ENCODE peak calls at places on chromosomes 7 and 10, in five cellular contexts. O is GM12878, B is NT2/D1, W is HepG2, A is H1. Y is an unnamed sample.

GRCh38 chr7:157392256-157393037 is 55.6 kb downstream of the DNAJB6 start:
- DNase-seq in O (no peak), B (no peak), W (no peak), A (no peak), Y (no peak)

GRCh38 chr7:125814030-125814535 is 884.5 kb upstream of the POT1 start:
- DNase-seq in O (no peak), B (no peak), W (no peak), A (no peak), Y (no peak)

GRCh38 chr10:683448-684071 is 5.9 kb downstream of the DIP2C start:
- DNase-seq in O (no peak), B (no peak), W (no peak), A (no peak), Y (no peak)

GRCh38 chr7:79176859-79177477 is 276.5 kb downstream of the MAGI2 start:
- DNase-seq in O (no peak), B (no peak), W (peak), A (no peak), Y (peak)

GRCh38 chr10:78755075-78755695 is 313.6 kb upstream of the ZMIZ1 start:
- DNase-seq in O (no peak), B (no peak), W (no peak), A (no peak), Y (no peak)

GRCh38 chr7:93574646-93575554 is at the start of gene CALCR:
- DNase-seq in O (no peak), B (no peak), W (no peak), A (no peak), Y (peak)

GRCh38 chr7:129884495-129884894 is 68.3 kb downstream of the UBE2H start:
- DNase-seq in O (no peak), B (no peak), W (no peak), A (no peak), Y (no peak)

GRCh38 chr10:17655567-17656146 is 11.7 kb downstream of the STAM start:
- DNase-seq in O (peak), B (no peak), W (peak), A (no peak), Y (no peak)

GRCh38 chr10:112953075-112953501 is 3.0 kb downstream of the TCF7L2 start:
- DNase-seq in O (no peak), B (no peak), W (no peak), A (no peak), Y (no peak)

GRCh38 chr10:130771491-130771890 is 540.0 kb downstream of the TCERG1L start:
- DNase-seq in O (no peak), B (no peak), W (no peak), A (no peak), Y (no peak)

GRCh38 chr10:125265579-125265955 is 105.2 kb upstream of the CTBP2 start:
- DNase-seq in O (no peak), B (no peak), W (no peak), A (no peak), Y (no peak)

GRCh38 chr10:99612167-99612831 is 7.9 kb downstream of the SLC25A28 start:
- DNase-seq in O (no peak), B (peak), W (peak), A (no peak), Y (peak)

GRCh38 chr10:24551161-24551560 is 172.5 kb downstream of the ARHGAP21 start:
- DNase-seq in O (no peak), B (no peak), W (no peak), A (no peak), Y (no peak)

GRCh38 chr10:100653957-100654834 is 91.2 kb upstream of the PAX2 start:
- DNase-seq in O (no peak), B (no peak), W (no peak), A (no peak), Y (peak)

GRCh38 chr10:87721781-87722180 is 62.1 kb downstream of the PAPSS2 start:
- DNase-seq in O (no peak), B (no peak), W (no peak), A (no peak), Y (no peak)

GRCh38 chr7:116501425-116502167 is 2.1 kb downstream of the CAV2 start:
- DNase-seq in O (no peak), B (no peak), W (no peak), A (no peak), Y (no peak)
- TF ChIP-seq SUZ12 in O (no peak), B (no peak), W (no peak), A (no peak), Y (no peak)

GRCh38 chr7:76155938-76156337 is 45.8 kb upstream of the SRRM3 start:
- DNase-seq in O (no peak), B (no peak), W (peak), A (no peak), Y (no peak)
- TF ChIP-seq SUZ12 in O (no peak), B (no peak), W (no peak), A (no peak), Y (no peak)

DNA sequence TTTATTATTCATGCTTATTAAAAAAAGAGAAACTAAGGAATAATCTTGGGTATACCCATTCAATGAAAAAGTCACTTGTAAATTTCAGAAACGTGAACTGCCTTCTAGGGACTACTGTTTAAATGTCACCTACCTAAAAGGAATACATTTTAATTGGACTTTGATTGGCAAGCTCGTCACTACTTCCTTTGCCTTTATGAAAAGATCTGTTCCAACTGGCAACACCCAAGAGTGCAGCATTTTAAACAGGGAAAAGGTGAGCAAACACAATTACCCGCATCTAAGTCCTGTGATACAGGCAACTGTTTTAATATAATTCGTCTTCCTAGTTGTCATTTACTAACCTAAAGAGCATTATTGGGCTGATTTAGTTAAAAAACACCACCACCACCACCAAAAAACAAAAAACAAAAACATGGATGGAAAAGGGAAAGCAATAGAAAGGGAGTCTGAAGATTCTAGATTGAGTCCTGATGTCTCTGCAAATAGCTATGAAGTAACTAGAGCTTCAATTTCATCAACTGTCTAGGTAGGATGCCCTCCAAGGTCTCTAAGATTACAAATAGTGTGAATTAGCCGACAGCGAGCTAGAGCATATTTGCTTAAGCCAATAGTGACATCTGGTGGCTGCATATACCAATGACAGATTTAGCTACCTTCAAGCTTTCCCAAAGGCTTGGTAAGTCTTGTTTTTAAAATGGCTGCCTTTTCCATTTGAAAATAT is 33.8 kb upstream of the ICA1 start:
- DNase-seq in O (peak), B (peak), W (peak), A (peak), Y (peak)
- TF ChIP-seq SUZ12 in O (no peak), B (no peak), W (no peak), A (no peak), Y (no peak)

DNA sequence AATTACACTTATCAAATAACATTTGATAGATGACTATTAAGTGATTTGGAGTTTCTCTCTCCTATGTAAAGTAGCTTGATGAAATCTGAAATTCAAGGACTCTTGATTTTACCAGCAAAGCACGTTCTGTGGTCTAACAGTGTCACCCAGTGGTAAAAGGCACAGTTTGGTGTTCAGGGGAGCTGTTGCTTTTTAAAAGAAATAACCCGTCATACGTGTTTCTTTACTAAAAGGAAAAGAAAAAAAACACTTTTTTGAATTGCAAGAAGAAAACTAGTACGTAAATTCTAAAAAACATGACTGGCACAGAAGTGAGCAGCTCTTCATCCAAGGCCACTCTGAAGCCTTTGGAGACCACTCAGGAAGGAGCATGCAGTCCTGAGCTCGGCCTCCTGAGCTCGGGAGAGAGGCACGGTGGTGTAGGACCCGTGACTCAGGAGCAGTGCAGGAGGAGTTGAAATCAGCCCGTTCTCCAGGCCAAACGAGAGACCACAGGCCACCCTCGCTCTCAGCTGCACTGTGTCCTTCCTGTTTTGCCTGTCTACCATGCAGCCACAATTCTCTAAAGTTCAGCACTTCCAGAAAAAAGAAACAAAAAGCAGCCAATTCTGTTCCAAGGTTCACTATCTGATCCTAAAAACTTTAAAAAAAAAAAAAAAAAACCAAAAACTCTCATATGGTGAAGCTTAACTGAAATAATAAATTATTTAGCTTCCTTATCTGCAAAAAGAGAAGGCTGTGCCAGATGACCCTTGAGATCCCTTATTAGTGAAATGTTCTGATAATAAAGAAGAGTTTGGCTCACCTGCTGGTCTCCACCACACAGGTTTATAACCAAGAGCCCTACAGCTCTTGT is 212.6 kb upstream of the FRMD4A start:
- DNase-seq in O (no peak), B (no peak), W (no peak), A (no peak), Y (no peak)
- TF ChIP-seq SUZ12 in O (no peak), B (no peak), W (no peak), A (no peak), Y (no peak)

DNA sequence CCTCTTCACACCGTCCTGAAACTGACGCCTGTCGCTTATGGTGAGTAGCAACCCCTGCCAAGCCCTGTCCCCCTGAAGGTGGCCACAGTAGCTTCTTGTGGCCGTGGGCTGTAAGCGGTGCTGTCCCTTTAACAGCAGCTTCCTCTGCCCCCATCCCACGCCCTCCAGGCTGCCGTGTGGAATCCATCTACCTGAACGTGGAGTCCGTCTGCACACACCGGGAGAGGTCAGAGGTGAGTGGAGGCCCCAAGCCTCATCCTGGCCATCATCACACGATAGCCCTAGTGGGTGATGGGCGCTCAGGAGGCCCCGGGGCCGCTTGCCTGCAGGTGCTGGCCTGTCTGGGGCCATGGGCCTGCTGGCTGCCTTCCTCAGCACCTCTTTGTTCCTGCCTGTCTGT is 21.2 kb downstream of the PFKFB3 start:
- DNase-seq in O (no peak), B (no peak), W (no peak), A (no peak), Y (no peak)
- TF ChIP-seq SUZ12 in O (no peak), B (no peak), W (no peak), A (no peak), Y (no peak)

DNA sequence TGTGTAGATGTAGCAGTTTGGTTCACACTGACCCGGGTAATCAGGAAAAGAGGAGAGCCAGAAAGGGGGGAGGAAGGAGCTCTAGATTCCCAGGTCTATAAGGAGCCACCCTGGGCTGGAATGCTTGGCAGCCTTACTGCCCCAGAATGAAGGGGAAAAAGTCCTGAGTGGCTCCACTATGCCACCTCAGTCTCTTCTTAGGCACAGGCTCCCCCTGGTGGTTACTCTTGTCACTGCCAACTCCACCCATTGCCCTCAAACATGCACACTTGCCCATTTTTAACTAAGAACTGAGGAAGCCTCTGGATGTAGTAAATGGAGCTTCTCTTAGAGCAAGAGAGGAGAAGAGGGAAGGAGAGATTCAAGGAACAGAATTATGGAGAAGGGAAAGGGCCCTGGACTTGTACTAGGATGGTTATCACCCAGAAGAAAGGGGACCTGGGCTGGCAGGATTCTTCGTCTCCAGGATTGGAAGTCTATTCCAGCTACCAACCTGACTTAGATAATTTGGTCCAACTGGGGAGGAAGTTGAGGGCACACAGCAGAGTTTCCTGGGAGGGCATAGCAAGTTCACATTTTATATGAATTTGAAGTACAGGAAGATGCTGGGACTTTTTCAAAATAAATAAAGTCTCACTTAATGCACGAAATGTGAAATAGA is 7.8 kb downstream of the HPS6 start:
- DNase-seq in O (no peak), B (peak), W (peak), A (no peak), Y (peak)
- TF ChIP-seq SUZ12 in O (no peak), B (no peak), W (no peak), A (no peak), Y (no peak)

GRCh38 chr7:95772771-95773581 is 622 bp downstream of the DYNC1I1 start:
- DNase-seq in O (no peak), B (no peak), W (no peak), A (no peak), Y (no peak)
- TF ChIP-seq SUZ12 in O (no peak), B (no peak), W (no peak), A (no peak), Y (no peak)

DNA sequence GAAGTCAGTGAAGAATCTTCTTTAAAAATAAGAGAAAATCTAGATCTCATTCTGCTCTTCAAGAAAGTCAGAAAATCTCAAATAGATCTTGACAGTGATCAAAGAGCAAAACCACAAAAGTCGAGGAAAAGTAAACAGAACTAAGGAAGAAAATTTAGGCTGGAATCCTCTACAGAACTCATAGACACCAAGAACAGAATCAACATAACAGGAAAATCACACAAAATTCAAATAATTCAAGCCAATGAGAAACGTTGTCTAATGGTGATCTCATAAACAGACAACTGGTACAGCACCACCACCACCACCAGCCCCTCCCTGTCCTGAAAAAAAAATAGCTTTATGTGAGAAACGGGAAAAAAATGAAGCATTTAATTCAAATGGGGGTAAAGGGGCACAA is 6.9 kb downstream of the ITGB1 start:
- DNase-seq in O (no peak), B (no peak), W (no peak), A (no peak), Y (no peak)
- TF ChIP-seq SUZ12 in O (no peak), B (no peak), W (no peak), A (no peak), Y (no peak)

GRCh38 chr10:114095676-114096331 is 52.1 kb downstream of the ADRB1 start:
- DNase-seq in O (no peak), B (no peak), W (no peak), A (no peak), Y (no peak)
- TF ChIP-seq SUZ12 in O (no peak), B (no peak), W (no peak), A (no peak), Y (no peak)

GRCh38 chr10:75484717-75485116 is 53.3 kb downstream of the LRMDA start:
- DNase-seq in O (no peak), B (no peak), W (no peak), A (no peak), Y (no peak)
- TF ChIP-seq SUZ12 in O (no peak), B (no peak), W (no peak), A (no peak), Y (no peak)